ENCODE peak calls at places on chromosomes 16 and 17, in seven cellular contexts. One of them, this sample, is unnamed.

GRCh38 chr17:20174588-20175265 is 165.6 kb downstream of the SPECC1 start:
- DNase-seq in thoracic aorta: no peak
- DNase-seq in stimulated activated CD4-positive, alpha-beta T cell treated with anti-CD3 and anti-CD28 coated beads, Interleukin-12 subunit alpha, Interleukin-12 subunit beta, amount 100 ng/mL, for 24 hours: no peak
- DNase-seq in stimulated activated CD8-positive, alpha-beta memory T cell treated with anti-CD3 and anti-CD28 coated beads, Interleukin-4, amount 100 ng/mL, for 24 hours: no peak
- DNase-seq in cardiac muscle cell: no peak
- DNase-seq in T-helper 17 cell: no peak
- DNase-seq in ACHN: peak; percentile 92
- DNase-seq in this sample: peak; percentile 88

GRCh38 chr17:51029568-51030463 is 90.9 kb downstream of the SPAG9 start:
- DNase-seq in thoracic aorta: no peak
- DNase-seq in stimulated activated CD4-positive, alpha-beta T cell treated with anti-CD3 and anti-CD28 coated beads, Interleukin-12 subunit alpha, Interleukin-12 subunit beta, amount 100 ng/mL, for 24 hours: no peak
- DNase-seq in stimulated activated CD8-positive, alpha-beta memory T cell treated with anti-CD3 and anti-CD28 coated beads, Interleukin-4, amount 100 ng/mL, for 24 hours: no peak
- DNase-seq in cardiac muscle cell: no peak
- DNase-seq in T-helper 17 cell: no peak
- DNase-seq in ACHN: peak; percentile 71
- DNase-seq in this sample: no peak

GRCh38 chr17:72136692-72137550 is 16.1 kb downstream of the SOX9 start:
- DNase-seq in thoracic aorta: no peak
- DNase-seq in stimulated activated CD4-positive, alpha-beta T cell treated with anti-CD3 and anti-CD28 coated beads, Interleukin-12 subunit alpha, Interleukin-12 subunit beta, amount 100 ng/mL, for 24 hours: no peak
- DNase-seq in stimulated activated CD8-positive, alpha-beta memory T cell treated with anti-CD3 and anti-CD28 coated beads, Interleukin-4, amount 100 ng/mL, for 24 hours: no peak
- DNase-seq in cardiac muscle cell: no peak
- DNase-seq in T-helper 17 cell: no peak
- DNase-seq in ACHN: no peak
- DNase-seq in this sample: peak; percentile 57

GRCh38 chr16:67246081-67246944 is 968 bp downstream of the FHOD1 start:
- DNase-seq in thoracic aorta: no peak
- DNase-seq in stimulated activated CD4-positive, alpha-beta T cell treated with anti-CD3 and anti-CD28 coated beads, Interleukin-12 subunit alpha, Interleukin-12 subunit beta, amount 100 ng/mL, for 24 hours: peak; percentile 47
- DNase-seq in stimulated activated CD8-positive, alpha-beta memory T cell treated with anti-CD3 and anti-CD28 coated beads, Interleukin-4, amount 100 ng/mL, for 24 hours: no peak
- DNase-seq in cardiac muscle cell: peak; percentile 89
- DNase-seq in T-helper 17 cell: peak; percentile 47
- DNase-seq in ACHN: peak; percentile 91
- DNase-seq in this sample: peak; percentile 91

GRCh38 chr17:28574536-28574935 is 2.2 kb downstream of the ALDOC start:
- DNase-seq in thoracic aorta: no peak
- DNase-seq in stimulated activated CD4-positive, alpha-beta T cell treated with anti-CD3 and anti-CD28 coated beads, Interleukin-12 subunit alpha, Interleukin-12 subunit beta, amount 100 ng/mL, for 24 hours: no peak
- DNase-seq in stimulated activated CD8-positive, alpha-beta memory T cell treated with anti-CD3 and anti-CD28 coated beads, Interleukin-4, amount 100 ng/mL, for 24 hours: no peak
- DNase-seq in cardiac muscle cell: no peak
- DNase-seq in T-helper 17 cell: no peak
- DNase-seq in ACHN: no peak
- DNase-seq in this sample: no peak

GRCh38 chr16:2716948-2717347 is 3.1 kb downstream of the PRSS27 start:
- DNase-seq in thoracic aorta: no peak
- DNase-seq in stimulated activated CD4-positive, alpha-beta T cell treated with anti-CD3 and anti-CD28 coated beads, Interleukin-12 subunit alpha, Interleukin-12 subunit beta, amount 100 ng/mL, for 24 hours: no peak
- DNase-seq in stimulated activated CD8-positive, alpha-beta memory T cell treated with anti-CD3 and anti-CD28 coated beads, Interleukin-4, amount 100 ng/mL, for 24 hours: no peak
- DNase-seq in cardiac muscle cell: no peak
- DNase-seq in T-helper 17 cell: no peak
- DNase-seq in ACHN: no peak
- DNase-seq in this sample: no peak

GRCh38 chr17:68346448-68346847 is 55.2 kb downstream of the ARSG start:
- DNase-seq in thoracic aorta: no peak
- DNase-seq in stimulated activated CD4-positive, alpha-beta T cell treated with anti-CD3 and anti-CD28 coated beads, Interleukin-12 subunit alpha, Interleukin-12 subunit beta, amount 100 ng/mL, for 24 hours: peak; percentile 56
- DNase-seq in stimulated activated CD8-positive, alpha-beta memory T cell treated with anti-CD3 and anti-CD28 coated beads, Interleukin-4, amount 100 ng/mL, for 24 hours: peak; percentile 57
- DNase-seq in cardiac muscle cell: no peak
- DNase-seq in T-helper 17 cell: peak; percentile 33
- DNase-seq in ACHN: no peak
- DNase-seq in this sample: no peak

GRCh38 chr16:80682435-80683070 is 121.8 kb downstream of the CDYL2 start:
- DNase-seq in thoracic aorta: no peak
- DNase-seq in stimulated activated CD4-positive, alpha-beta T cell treated with anti-CD3 and anti-CD28 coated beads, Interleukin-12 subunit alpha, Interleukin-12 subunit beta, amount 100 ng/mL, for 24 hours: no peak
- DNase-seq in stimulated activated CD8-positive, alpha-beta memory T cell treated with anti-CD3 and anti-CD28 coated beads, Interleukin-4, amount 100 ng/mL, for 24 hours: no peak
- DNase-seq in cardiac muscle cell: no peak
- DNase-seq in T-helper 17 cell: no peak
- DNase-seq in ACHN: no peak
- DNase-seq in this sample: no peak

GRCh38 chr16:85348921-85349334 is 236.7 kb upstream of the CIBAR2 start:
- DNase-seq in thoracic aorta: no peak
- DNase-seq in stimulated activated CD4-positive, alpha-beta T cell treated with anti-CD3 and anti-CD28 coated beads, Interleukin-12 subunit alpha, Interleukin-12 subunit beta, amount 100 ng/mL, for 24 hours: no peak
- DNase-seq in stimulated activated CD8-positive, alpha-beta memory T cell treated with anti-CD3 and anti-CD28 coated beads, Interleukin-4, amount 100 ng/mL, for 24 hours: no peak
- DNase-seq in cardiac muscle cell: no peak
- DNase-seq in T-helper 17 cell: no peak
- DNase-seq in ACHN: no peak
- DNase-seq in this sample: no peak

GRCh38 chr17:60646701-60647100 is 30.9 kb upstream of the BCAS3 start:
- DNase-seq in thoracic aorta: no peak
- DNase-seq in stimulated activated CD4-positive, alpha-beta T cell treated with anti-CD3 and anti-CD28 coated beads, Interleukin-12 subunit alpha, Interleukin-12 subunit beta, amount 100 ng/mL, for 24 hours: no peak
- DNase-seq in stimulated activated CD8-positive, alpha-beta memory T cell treated with anti-CD3 and anti-CD28 coated beads, Interleukin-4, amount 100 ng/mL, for 24 hours: no peak
- DNase-seq in cardiac muscle cell: no peak
- DNase-seq in T-helper 17 cell: no peak
- DNase-seq in ACHN: no peak
- DNase-seq in this sample: no peak

GRCh38 chr16:27226476-27226875 is 23.1 kb downstream of the KDM8 start:
- DNase-seq in thoracic aorta: no peak
- DNase-seq in stimulated activated CD4-positive, alpha-beta T cell treated with anti-CD3 and anti-CD28 coated beads, Interleukin-12 subunit alpha, Interleukin-12 subunit beta, amount 100 ng/mL, for 24 hours: no peak
- DNase-seq in stimulated activated CD8-positive, alpha-beta memory T cell treated with anti-CD3 and anti-CD28 coated beads, Interleukin-4, amount 100 ng/mL, for 24 hours: no peak
- DNase-seq in cardiac muscle cell: no peak
- DNase-seq in T-helper 17 cell: no peak
- DNase-seq in ACHN: no peak
- DNase-seq in this sample: no peak

This sample was measured in astrocyte of the hippocampus.